ENCODE peak calls at places on chromosomes 1 and 21, in four cellular contexts. One of them, this sample, is unnamed.

GRCh38 chr1:192126030-192126619 is 32.1 kb upstream of the RGS18 start:
- DNase-seq in K562: no peak
- DNase-seq in SK-N-SH: no peak
- DNase-seq in HepG2: no peak
- DNase-seq in this sample: no peak

GRCh38 chr1:37477198-37477931 is 3.0 kb downstream of the ZC3H12A start:
- DNase-seq in K562: no peak
- DNase-seq in SK-N-SH: peak
- DNase-seq in HepG2: peak
- DNase-seq in this sample: peak

GRCh38 chr1:46466477-46467182 is 23.0 kb upstream of the DMBX1 start:
- DNase-seq in K562: peak
- DNase-seq in SK-N-SH: peak
- DNase-seq in HepG2: no peak
- DNase-seq in this sample: peak

GRCh38 chr1:173048629-173049326 is 2.0 kb downstream of the TNFSF18 start:
- DNase-seq in K562: no peak
- DNase-seq in SK-N-SH: no peak
- DNase-seq in HepG2: no peak
- DNase-seq in this sample: no peak

GRCh38 chr1:16164821-16165364 is 9.0 kb upstream of the EPHA2 start:
- DNase-seq in K562: no peak
- DNase-seq in SK-N-SH: no peak
- DNase-seq in HepG2: no peak
- DNase-seq in this sample: no peak

GRCh38 chr1:220189750-220190347 is 82.4 kb downstream of the RAB3GAP2 start:
- DNase-seq in K562: peak
- DNase-seq in SK-N-SH: peak
- DNase-seq in HepG2: peak
- DNase-seq in this sample: no peak

GRCh38 chr21:37338671-37339526 is 27.7 kb upstream of the DYRK1A start:
- DNase-seq in K562: peak
- DNase-seq in SK-N-SH: peak
- DNase-seq in HepG2: peak
- DNase-seq in this sample: no peak

GRCh38 chr1:159015440-159015909 is 5.8 kb downstream of the IFI16 start:
- DNase-seq in K562: no peak
- DNase-seq in SK-N-SH: no peak
- DNase-seq in HepG2: no peak
- DNase-seq in this sample: no peak

GRCh38 chr1:116533425-116533820 is 37.4 kb downstream of the CD58 start:
- DNase-seq in K562: no peak
- DNase-seq in SK-N-SH: no peak
- DNase-seq in HepG2: no peak
- DNase-seq in this sample: no peak
- TF ChIP-seq FOXJ3 in K562: no peak
- TF ChIP-seq FOXJ3 in SK-N-SH: no peak
- TF ChIP-seq FOXJ3 in HepG2: no peak
- TF ChIP-seq FOXJ3 in this sample: no peak

DNA sequence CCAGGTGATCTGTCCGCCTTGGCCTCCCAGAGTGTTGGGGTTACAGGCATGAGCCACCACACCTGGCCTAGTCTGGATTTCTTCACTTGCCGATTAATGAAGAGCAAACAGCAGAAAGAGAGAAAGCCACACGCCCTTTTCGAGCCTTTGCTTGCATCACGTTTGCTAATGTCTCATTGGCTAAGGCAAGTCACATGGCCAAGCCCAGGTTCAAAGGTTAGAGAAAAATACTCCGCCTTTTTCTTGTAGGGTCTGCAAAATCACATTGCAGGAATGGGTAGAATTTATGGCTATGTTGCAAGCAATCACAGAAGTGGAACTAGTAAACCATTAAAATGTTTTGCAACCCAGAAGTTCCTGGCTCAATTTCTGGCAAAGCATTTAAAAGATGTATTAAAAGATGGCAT is 26.8 kb upstream of the BACH1 start:
- DNase-seq in K562: peak
- DNase-seq in SK-N-SH: no peak
- DNase-seq in HepG2: peak
- DNase-seq in this sample: no peak
- TF ChIP-seq FOXJ3 in K562: no peak
- TF ChIP-seq FOXJ3 in SK-N-SH: no peak
- TF ChIP-seq FOXJ3 in HepG2: no peak
- TF ChIP-seq FOXJ3 in this sample: no peak

GRCh38 chr1:40004857-40005256 is 35.7 kb upstream of the CAP1 start:
- DNase-seq in K562: peak
- DNase-seq in SK-N-SH: no peak
- DNase-seq in HepG2: no peak
- DNase-seq in this sample: no peak
- TF ChIP-seq FOXJ3 in K562: no peak
- TF ChIP-seq FOXJ3 in SK-N-SH: no peak
- TF ChIP-seq FOXJ3 in HepG2: no peak
- TF ChIP-seq FOXJ3 in this sample: no peak

GRCh38 chr1:164886101-164886500 is 327.1 kb downstream of the PBX1 start:
- DNase-seq in K562: no peak
- DNase-seq in SK-N-SH: no peak
- DNase-seq in HepG2: no peak
- DNase-seq in this sample: no peak
- TF ChIP-seq FOXJ3 in K562: no peak
- TF ChIP-seq FOXJ3 in SK-N-SH: no peak
- TF ChIP-seq FOXJ3 in HepG2: no peak
- TF ChIP-seq FOXJ3 in this sample: no peak

GRCh38 chr1:91708691-91709090 is 177.3 kb downstream of the TGFBR3 start:
- DNase-seq in K562: no peak
- DNase-seq in SK-N-SH: no peak
- DNase-seq in HepG2: no peak
- DNase-seq in this sample: no peak

GRCh38 chr1:91704746-91705145 is 181.2 kb downstream of the TGFBR3 start:
- DNase-seq in K562: no peak
- DNase-seq in SK-N-SH: no peak
- DNase-seq in HepG2: no peak
- DNase-seq in this sample: no peak

GRCh38 chr1:91707890-91708218 is 178.1 kb downstream of the TGFBR3 start:
- DNase-seq in K562: no peak
- DNase-seq in SK-N-SH: no peak
- DNase-seq in HepG2: no peak
- DNase-seq in this sample: no peak

GRCh38 chr1:91707114-91707889 is 178.6 kb downstream of the TGFBR3 start:
- DNase-seq in K562: no peak
- DNase-seq in SK-N-SH: no peak
- DNase-seq in HepG2: no peak
- DNase-seq in this sample: no peak

DNA sequence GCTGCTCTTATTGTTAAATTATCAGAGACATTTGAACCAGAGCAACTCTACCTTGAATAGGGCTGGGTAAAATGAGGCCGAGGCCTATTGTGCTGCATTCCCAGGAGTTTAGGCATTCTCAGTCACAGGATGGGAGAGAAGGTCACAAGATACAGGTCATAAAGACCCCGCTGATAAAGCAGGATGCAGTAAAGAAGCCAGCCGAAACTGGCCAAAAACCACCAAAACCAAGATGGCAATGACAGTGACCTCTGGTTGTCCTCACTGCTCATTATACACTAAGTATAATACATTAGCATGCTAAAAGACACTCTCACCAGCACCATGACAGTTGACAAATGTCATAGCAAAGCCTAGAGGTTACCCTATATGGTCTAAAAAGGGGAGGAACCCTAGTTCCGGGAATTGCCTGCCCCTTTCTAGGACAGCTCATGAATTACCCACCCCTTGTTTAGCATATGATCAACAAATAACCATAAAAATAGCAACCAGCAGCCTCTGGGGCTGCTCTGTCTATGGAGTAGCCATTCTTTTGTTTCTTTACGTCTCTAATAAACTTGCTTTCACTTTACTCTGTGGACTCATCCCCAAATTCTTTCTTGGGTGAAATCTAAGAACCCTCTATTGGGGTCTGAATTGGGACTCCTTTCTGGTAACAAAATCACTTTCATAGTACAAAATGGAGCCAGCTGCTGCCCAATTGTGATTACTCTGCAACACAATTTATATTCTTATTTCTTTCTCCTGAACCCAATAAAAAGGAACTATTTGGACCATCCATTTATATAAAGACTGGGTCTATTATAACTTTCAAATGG is 179.6 kb downstream of the TGFBR3 start:
- DNase-seq in K562: peak
- DNase-seq in SK-N-SH: no peak
- DNase-seq in HepG2: no peak
- DNase-seq in this sample: no peak
- TF ChIP-seq FOXJ3 in K562: no peak
- TF ChIP-seq FOXJ3 in SK-N-SH: no peak
- TF ChIP-seq FOXJ3 in HepG2: no peak
- TF ChIP-seq FOXJ3 in this sample: no peak

DNA sequence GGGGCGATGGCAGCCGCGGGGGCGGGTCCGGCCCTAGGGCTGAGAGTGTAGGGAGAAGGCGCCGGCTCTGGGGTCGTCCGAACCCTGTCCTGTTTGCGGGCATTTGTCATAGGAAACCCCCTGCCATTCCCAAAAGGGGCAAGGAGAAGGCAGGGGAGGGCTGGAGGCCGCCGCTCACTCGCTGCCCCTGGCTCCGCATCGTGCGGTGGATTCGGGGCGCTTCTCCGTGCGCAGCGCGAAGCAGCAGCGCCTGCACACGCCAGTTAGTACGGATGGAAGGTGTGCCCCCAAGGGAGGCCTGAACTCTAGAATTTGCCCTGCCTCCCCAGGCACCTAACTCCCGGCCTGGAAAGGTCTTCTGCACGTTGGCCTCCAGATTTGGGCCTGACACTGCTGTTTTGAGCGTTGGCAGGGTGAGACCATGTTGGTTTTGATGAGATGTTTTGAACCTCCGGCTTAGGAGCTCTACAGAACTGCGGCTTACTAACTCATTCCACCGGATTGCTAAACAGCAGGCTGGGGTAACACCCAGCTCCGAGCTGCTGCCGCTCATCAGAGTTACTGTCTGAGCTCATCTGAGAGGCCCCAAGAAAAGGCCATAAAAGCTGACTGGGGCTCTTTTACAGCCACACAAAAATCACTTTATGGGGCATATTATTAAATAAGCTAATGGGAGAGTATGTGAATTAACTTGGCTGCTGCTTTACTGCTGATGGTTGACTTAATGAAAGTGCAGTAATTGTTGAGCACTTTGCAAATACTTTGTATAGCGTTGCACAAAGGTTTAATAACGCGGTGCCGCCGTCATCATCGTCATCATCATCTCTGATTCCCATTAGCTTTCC is 987 bp downstream of the GPR137B start:
- DNase-seq in K562: no peak
- DNase-seq in SK-N-SH: peak
- DNase-seq in HepG2: no peak
- DNase-seq in this sample: no peak
- TF ChIP-seq FOXJ3 in K562: no peak
- TF ChIP-seq FOXJ3 in SK-N-SH: no peak
- TF ChIP-seq FOXJ3 in HepG2: no peak
- TF ChIP-seq FOXJ3 in this sample: no peak